ENCODE peak calls at places on chromosomes 11 and 22, in six cellular contexts. D is A549, V is AG04450, M is testis, G is IMR-90, B is dorsolateral prefrontal cortex. N is an unnamed sample.

GRCh38 chr22:20569059-20570058 is 61.9 kb downstream of the MED15 start:
- DNase-seq in D (peak; percentile 75), V (peak; percentile 94), M (peak; percentile 77), G (peak; percentile 99), B (no peak), N (peak; percentile 98)

GRCh38 chr22:36413022-36413770 is 25.4 kb upstream of the MYH9 start:
- DNase-seq in D (no peak), V (no peak), M (no peak), G (peak; percentile 36), B (no peak), N (no peak)

GRCh38 chr11:1736447-1736992 is 13.9 kb downstream of the IFITM10 start:
- DNase-seq in D (no peak), V (no peak), M (no peak), G (no peak), B (no peak), N (no peak)

GRCh38 chr22:24553597-24554315 is 1.2 kb downstream of the GUCD1 start:
- DNase-seq in D (no peak), V (no peak), M (peak; percentile 48), G (peak; percentile 40), B (no peak), N (no peak)

GRCh38 chr11:72989727-72990126 is 152.4 kb downstream of the FCHSD2 start:
- DNase-seq in D (no peak), V (no peak), M (peak; percentile 24), G (peak; percentile 13), B (no peak), N (peak; percentile 57)

GRCh38 chr11:114179234-114179941 is 116.8 kb upstream of the NNMT start:
- DNase-seq in D (peak; percentile 5), V (no peak), M (peak; percentile 93), G (no peak), B (peak; percentile 84), N (peak; percentile 99)

GRCh38 chr11:45603930-45604682 is 61.3 kb downstream of the CHST1 start:
- DNase-seq in D (no peak), V (no peak), M (no peak), G (no peak), B (no peak), N (no peak)

GRCh38 chr22:26406118-26406517 is 22.9 kb upstream of the ASPHD2 start:
- DNase-seq in D (peak; percentile 14), V (peak; percentile 1), M (peak; percentile 37), G (peak; percentile 66), B (no peak), N (peak; percentile 79)

GRCh38 chr11:3000032-3000961 is 8.2 kb upstream of the NAP1L4 start:
- DNase-seq in D (no peak), V (peak; percentile 38), M (peak; percentile 91), G (peak; percentile 60), B (peak; percentile 42), N (peak; percentile 53)

GRCh38 chr11:13114566-13115465 is 105.7 kb downstream of the RASSF10 start:
- DNase-seq in D (peak; percentile 63), V (no peak), M (peak; percentile 55), G (no peak), B (no peak), N (no peak)

GRCh38 chr11:13878077-13878476 is 84.4 kb upstream of the SPON1 start:
- DNase-seq in D (no peak), V (no peak), M (no peak), G (no peak), B (no peak), N (no peak)

GRCh38 chr22:35195821-35196220 is 61.5 kb upstream of the HMGXB4 start:
- DNase-seq in D (no peak), V (no peak), M (no peak), G (no peak), B (no peak), N (no peak)

DNA sequence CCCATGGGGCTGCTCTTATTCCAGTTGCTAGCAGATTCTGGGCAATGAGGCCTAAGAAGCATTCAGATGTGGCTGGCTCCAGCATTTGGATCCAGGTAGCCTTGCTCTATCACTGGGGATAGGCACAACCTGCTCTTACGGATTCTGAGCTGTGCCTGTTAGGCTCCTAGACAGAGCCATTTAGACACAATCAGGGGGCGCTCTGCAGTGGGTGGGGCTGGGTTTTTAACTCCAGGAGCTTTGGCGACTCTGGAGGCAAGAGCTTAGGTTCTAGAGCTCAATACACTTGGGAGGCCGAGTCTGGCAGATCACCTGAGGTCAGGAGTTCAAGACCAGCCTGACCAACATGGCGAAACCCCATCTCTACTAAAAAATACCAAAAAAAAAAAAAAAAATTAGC is 32.0 kb downstream of the KCNC1 start:
- DNase-seq in D (peak; percentile 20), V (no peak), M (no peak), G (no peak), B (no peak), N (no peak)
- TF ChIP-seq CTCF in D (no peak), V (peak; percentile 3), M (no peak), G (no peak), B (no peak), N (no peak)

GRCh38 chr22:45009881-45010531 is at the start of gene PHF21B:
- DNase-seq in D (peak; percentile 71), V (no peak), M (peak; percentile 91), G (peak; percentile 22), B (peak; percentile 18), N (peak; percentile 9)
- H3K4me3 ChIP-seq in D (peak within 1 kb of the TSS; percentile 66), V (peak within 1 kb of the TSS; percentile 60), M (peak within 1 kb of the TSS; percentile 78), G (peak within 1 kb of the TSS; percentile 60), B (peak within 1 kb of the TSS; percentile 72), N (peak within 1 kb of the TSS; percentile 36)

DNA sequence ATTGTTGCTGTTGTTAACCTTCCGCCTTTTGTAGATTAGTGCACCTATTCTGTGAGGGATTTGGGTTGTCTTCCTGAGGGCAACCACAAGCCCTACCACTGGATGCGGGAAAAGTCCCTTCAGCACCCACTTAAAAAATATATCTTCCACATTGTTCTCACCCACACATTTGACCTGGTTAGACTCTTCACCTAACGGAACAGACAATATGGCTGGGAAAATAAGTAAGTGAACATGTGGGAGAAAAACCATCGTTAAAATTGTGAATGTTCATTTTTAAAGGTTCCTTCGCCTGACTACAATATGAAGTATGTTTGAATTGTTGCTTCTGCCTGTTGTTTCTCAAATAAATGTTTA is 72.0 kb upstream of the MPEG1 start:
- DNase-seq in D (no peak), V (no peak), M (no peak), G (no peak), B (no peak), N (no peak)
- TF ChIP-seq CTCF in D (no peak), V (no peak), M (no peak), G (no peak), B (no peak), N (no peak)

GRCh38 chr11:19931768-19932369 is 219.2 kb downstream of the NAV2 start:
- DNase-seq in D (no peak), V (no peak), M (no peak), G (no peak), B (no peak), N (no peak)
- H3K4me3 ChIP-seq in D (no peak overlapping the region), V (no peak overlapping the region), M (no peak overlapping the region), G (no peak overlapping the region), B (no peak overlapping the region), N (no peak overlapping the region)

DNA sequence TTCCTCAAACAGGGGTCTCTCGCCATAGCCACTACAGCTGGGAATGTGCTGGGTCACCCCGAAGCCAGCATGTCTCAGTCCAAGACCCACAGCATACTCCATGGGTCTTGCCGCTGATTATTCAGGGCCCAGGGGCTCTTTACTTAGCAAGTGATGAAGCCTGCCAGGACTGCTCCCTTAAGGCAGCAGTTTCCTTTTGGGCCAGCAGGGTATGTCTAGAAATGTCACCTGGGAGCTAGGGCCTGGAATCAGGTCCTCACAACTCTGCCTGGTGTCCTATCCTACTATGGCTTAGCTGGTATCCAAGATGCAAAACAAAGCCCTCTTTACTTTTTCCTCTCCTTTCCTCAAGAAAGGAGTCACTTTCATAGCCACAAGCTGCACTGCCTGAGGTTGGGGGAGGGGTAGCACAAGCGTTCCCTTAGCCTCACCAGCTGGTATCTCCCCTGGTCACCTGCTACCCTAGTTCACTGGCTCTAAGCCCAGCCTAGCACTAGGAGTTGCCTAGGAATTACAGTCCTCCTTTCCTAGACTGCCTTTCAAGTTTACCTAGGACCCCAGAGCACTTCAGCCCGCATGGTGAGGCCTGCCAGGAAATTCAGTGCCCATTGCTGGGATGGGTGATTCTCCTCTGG is 22.6 kb upstream of the NCR3LG1 start:
- DNase-seq in D (no peak), V (no peak), M (no peak), G (no peak), B (peak; percentile 57), N (no peak)
- TF ChIP-seq CTCF in D (no peak), V (no peak), M (no peak), G (no peak), B (no peak), N (no peak)

DNA sequence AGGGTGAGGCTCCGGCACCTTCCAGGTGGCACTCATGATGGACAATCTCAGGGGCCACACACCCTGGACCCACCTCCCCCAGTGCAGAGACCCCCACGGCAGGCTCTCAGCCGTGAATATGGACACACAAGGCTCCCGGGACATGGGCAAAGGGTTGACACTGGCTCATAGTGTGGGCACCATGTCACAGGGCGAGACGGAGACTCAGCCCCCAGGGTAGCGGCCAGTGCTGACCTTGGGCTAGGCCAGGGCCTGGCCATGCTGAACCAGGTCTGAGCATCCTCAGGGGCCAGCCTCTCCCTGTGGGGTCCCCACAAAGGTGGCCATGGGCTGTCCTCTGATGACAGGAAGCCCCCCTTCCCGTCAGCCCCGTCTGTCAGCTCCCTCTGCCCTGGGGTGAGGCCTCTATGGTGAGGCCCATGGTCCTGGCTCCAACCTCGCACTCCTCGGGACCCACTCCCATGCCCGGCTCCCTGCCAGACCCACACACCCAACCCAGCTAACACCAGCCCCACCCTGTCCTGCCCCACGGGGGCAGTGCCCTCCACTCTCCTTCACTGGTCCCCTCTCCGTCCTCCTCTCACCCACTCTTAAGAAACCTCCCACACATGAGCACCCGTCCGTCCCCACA is 19.0 kb upstream of the PRODH start:
- DNase-seq in D (no peak), V (no peak), M (no peak), G (no peak), B (no peak), N (no peak)
- H3K4me3 ChIP-seq in D (no peak overlapping the region), V (no peak overlapping the region), M (no peak overlapping the region), G (no peak overlapping the region), B (no peak overlapping the region), N (no peak overlapping the region)